ENCODE peak calls at places on chromosome 20, in four cellular contexts. B is GM23248; T is Daoy; N is CD4-positive, alpha-beta T cell. L is an unnamed sample.

GRCh38 chr20:37226889-37227288 is 34.7 kb downstream of the GHRH start:
- DNase-seq in B (no peak), T (no peak), N (no peak), L (no peak)

GRCh38 chr20:9025643-9026042 is 43.2 kb upstream of the PLCB4 start:
- DNase-seq in B (peak), T (peak), N (no peak), L (peak)

GRCh38 chr20:39451386-39451785 is 489.2 kb downstream of the DHX35 start:
- DNase-seq in B (no peak), T (no peak), N (no peak), L (no peak)

GRCh38 chr20:26208296-26209091 is 511.8 kb upstream of the ZNF337 start:
- DNase-seq in B (peak), T (no peak), N (peak), L (no peak)

GRCh38 chr20:32443386-32443974 is 85.3 kb downstream of the ASXL1 start:
- DNase-seq in B (no peak), T (no peak), N (no peak), L (no peak)

GRCh38 chr20:25223765-25224720 is 23.8 kb upstream of the PYGB start:
- DNase-seq in B (no peak), T (no peak), N (no peak), L (no peak)

GRCh38 chr20:53959849-53960585 is 110.4 kb downstream of the BCAS1 start:
- DNase-seq in B (peak), T (no peak), N (no peak), L (no peak)

GRCh38 chr20:4086771-4087677 is 71.7 kb upstream of the RNF24 start:
- DNase-seq in B (no peak), T (no peak), N (no peak), L (no peak)

GRCh38 chr20:10079964-10080363 is 45.2 kb downstream of the ANKEF1 start:
- DNase-seq in B (peak), T (no peak), N (no peak), L (no peak)

GRCh38 chr20:11544029-11544678 is 373.5 kb upstream of the BTBD3 start:
- DNase-seq in B (peak), T (peak), N (no peak), L (peak)

GRCh38 chr20:52103469-52103910 is 88.1 kb downstream of the ZFP64 start:
- DNase-seq in B (peak), T (peak), N (no peak), L (no peak)

GRCh38 chr20:45094201-45094600 is 6.7 kb downstream of the KCNS1 start:
- DNase-seq in B (no peak), T (no peak), N (no peak), L (no peak)

GRCh38 chr20:19936801-19937583 is 80.2 kb upstream of the NAA20 start:
- DNase-seq in B (no peak), T (no peak), N (peak), L (no peak)

GRCh38 chr20:19966840-19967239 is 50.3 kb upstream of the NAA20 start:
- DNase-seq in B (no peak), T (no peak), N (no peak), L (no peak)

GRCh38 chr20:31845300-31845863 is at the start of gene FOXS1:
- DNase-seq in B (no peak), T (peak), N (no peak), L (no peak)